ENCODE peak calls at places on chromosomes 2 and 18, in four cellular contexts. A, T, H and U are unnamed samples.

GRCh38 chr18:33470229-33470628 is 29.7 kb upstream of the CCDC178 start:
- DNase-seq in A (no peak), T (no peak), H (no peak), U (no peak)

GRCh38 chr18:46917808-46918600 is 602 bp downstream of the KATNAL2 start:
- DNase-seq in A (no peak), T (peak; percentile 39), H (no peak), U (peak; percentile 30)

GRCh38 chr2:88171966-88172365 is 1.8 kb downstream of the THNSL2 start:
- DNase-seq in A (no peak), T (no peak), H (no peak), U (no peak)

GRCh38 chr2:181317511-181317910 is 139.7 kb upstream of the ITGA4 start:
- DNase-seq in A (no peak), T (no peak), H (no peak), U (no peak)

GRCh38 chr2:34547340-34547739 is 948.2 kb upstream of the FAM98A start:
- DNase-seq in A (no peak), T (no peak), H (no peak), U (no peak)

GRCh38 chr2:101982630-101983029 is 9.1 kb upstream of the IL1R2 start:
- DNase-seq in A (no peak), T (no peak), H (no peak), U (no peak)

GRCh38 chr2:96537734-96538486 is 1.4 kb downstream of the ARID5A start:
- DNase-seq in A (no peak), T (peak; percentile 31), H (no peak), U (no peak)

GRCh38 chr2:177754476-177754873 is 318.1 kb downstream of the PDE11A start:
- DNase-seq in A (no peak), T (no peak), H (no peak), U (no peak)

GRCh38 chr2:68747918-68748317 is 13.3 kb downstream of the ARHGAP25 start:
- DNase-seq in A (no peak), T (no peak), H (no peak), U (no peak)

GRCh38 chr2:239388236-239389151 is 12.3 kb downstream of the HDAC4 start:
- DNase-seq in A (no peak), T (no peak), H (no peak), U (no peak)

GRCh38 chr2:221097568-221097915 is 474.6 kb downstream of the EPHA4 start:
- DNase-seq in A (no peak), T (no peak), H (no peak), U (no peak)

GRCh38 chr2:161414385-161415040 is 1.6 kb upstream of the TBR1 start:
- DNase-seq in A (peak; percentile 23), T (peak; percentile 29), H (no peak), U (no peak)

GRCh38 chr18:45519881-45520280 is 95.4 kb upstream of the SLC14A2 start:
- DNase-seq in A (no peak), T (no peak), H (no peak), U (no peak)

GRCh38 chr18:5543854-5544389 is at the start of gene EPB41L3:
- DNase-seq in A (no peak), T (peak; percentile 65), H (no peak), U (peak; percentile 50)

GRCh38 chr2:48398285-48399135 is 131.4 kb upstream of the STON1 start:
- DNase-seq in A (no peak), T (no peak), H (no peak), U (no peak)

GRCh38 chr2:238922435-238922834 is 74.5 kb downstream of the TWIST2 start:
- DNase-seq in A (no peak), T (no peak), H (no peak), U (no peak)

GRCh38 chr18:39604836-39605235 is 2039.2 kb upstream of the CELF4 start:
- DNase-seq in A (no peak), T (no peak), H (no peak), U (no peak)

GRCh38 chr2:228709788-228710371 is 528.4 kb upstream of the SPHKAP start:
- DNase-seq in A (no peak), T (no peak), H (no peak), U (no peak)

GRCh38 chr18:62606106-62606505 is 83.3 kb downstream of the ZCCHC2 start:
- DNase-seq in A (no peak), T (no peak), H (no peak), U (no peak)

GRCh38 chr2:192500550-192501200 is 305.9 kb upstream of the TMEFF2 start:
- DNase-seq in A (no peak), T (no peak), H (no peak), U (no peak)

GRCh38 chr2:225103737-225104141 is 61.5 kb upstream of the DOCK10 start:
- DNase-seq in A (no peak), T (no peak), H (no peak), U (no peak)

GRCh38 chr18:40469851-40470250 is 1485.2 kb upstream of the PIK3C3 start:
- DNase-seq in A (no peak), T (no peak), H (no peak), U (no peak)

GRCh38 chr2:240412211-240412830 is 23.1 kb upstream of the GPC1 start:
- DNase-seq in A (no peak), T (no peak), H (peak; percentile 24), U (no peak)

GRCh38 chr18:32083781-32084180 is 7.9 kb upstream of the RNF138 start:
- DNase-seq in A (no peak), T (no peak), H (no peak), U (no peak)

GRCh38 chr2:37344453-37345361 is at the start of gene QPCT:
- DNase-seq in A (no peak), T (peak; percentile 56), H (peak; percentile 43), U (peak; percentile 53)

GRCh38 chr2:213147550-213147949 is 3.9 kb downstream of the IKZF2 start:
- DNase-seq in A (no peak), T (no peak), H (no peak), U (no peak)

GRCh38 chr18:78898635-78899034 is 81.0 kb upstream of the SALL3 start:
- DNase-seq in A (no peak), T (no peak), H (no peak), U (no peak)

GRCh38 chr18:961644-962355 is 57.1 kb downstream of the ADCYAP1 start:
- DNase-seq in A (peak; percentile 13), T (no peak), H (no peak), U (peak; percentile 21)

GRCh38 chr2:71658771-71659170 is 205.4 kb downstream of the DYSF start:
- DNase-seq in A (no peak), T (no peak), H (no peak), U (no peak)
- H3K27me3 ChIP-seq in A (no peaks in the 10 kb centered on the region), T (no peaks in the 10 kb centered on the region), H (no peaks in the 10 kb centered on the region), U (no peaks in the 10 kb centered on the region)

GRCh38 chr2:216499641-216500218 is 1.1 kb downstream of the RPL37A start:
- DNase-seq in A (no peak), T (no peak), H (no peak), U (no peak)

GRCh38 chr2:216498418-216499413 is at the start of gene RPL37A:
- DNase-seq in A (peak; percentile 96), T (peak; percentile 94), H (peak; percentile 93), U (peak; percentile 93)

GRCh38 chr2:216497808-216498366 is 757 bp upstream of the RPL37A start:
- DNase-seq in A (no peak), T (no peak), H (no peak), U (no peak)

GRCh38 chr2:216495656-216496055 is 3.0 kb upstream of the RPL37A start:
- DNase-seq in A (no peak), T (no peak), H (no peak), U (no peak)

GRCh38 chr2:216497382-216497781 is 1.3 kb upstream of the RPL37A start:
- DNase-seq in A (no peak), T (no peak), H (no peak), U (no peak)
- H3K4me3 ChIP-seq in A (peak overlapping the region; percentile 86), T (peak overlapping the region; percentile 94), H (peak overlapping the region; percentile 81), U (peak overlapping the region; percentile 88)

DNA sequence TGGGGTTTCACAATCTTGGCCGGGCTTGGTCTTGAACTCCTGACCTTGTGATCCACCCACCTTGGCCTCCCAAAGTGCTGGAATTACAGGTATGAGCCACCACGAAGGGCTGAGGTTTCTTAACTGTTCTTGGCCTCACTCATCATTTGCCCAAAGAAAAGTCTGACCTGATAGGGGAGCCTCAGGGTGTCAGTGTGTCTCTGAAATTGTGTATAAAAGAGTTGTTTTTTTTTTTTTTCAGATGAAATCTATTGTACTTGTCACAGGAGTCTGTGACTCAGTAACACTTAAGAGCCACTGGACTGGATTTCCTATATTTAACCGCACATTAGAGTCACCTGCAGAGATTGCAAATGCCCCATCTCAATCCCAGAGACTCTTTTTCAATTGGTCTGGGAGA is 16.9 kb downstream of the PMAIP1 start:
- DNase-seq in A (no peak), T (no peak), H (no peak), U (no peak)
- H3K27ac ChIP-seq in A (no peak overlapping the region), T (no peak overlapping the region), H (no peak overlapping the region), U (no peak overlapping the region)

GRCh38 chr2:39511219-39511785 is 74.2 kb upstream of the MAP4K3 start:
- DNase-seq in A (no peak), T (no peak), H (no peak), U (no peak)
- H3K27me3 ChIP-seq in A (no peaks in the 10 kb centered on the region), T (no peaks in the 10 kb centered on the region), H (no peaks in the 10 kb centered on the region), U (no peaks in the 10 kb centered on the region)

DNA sequence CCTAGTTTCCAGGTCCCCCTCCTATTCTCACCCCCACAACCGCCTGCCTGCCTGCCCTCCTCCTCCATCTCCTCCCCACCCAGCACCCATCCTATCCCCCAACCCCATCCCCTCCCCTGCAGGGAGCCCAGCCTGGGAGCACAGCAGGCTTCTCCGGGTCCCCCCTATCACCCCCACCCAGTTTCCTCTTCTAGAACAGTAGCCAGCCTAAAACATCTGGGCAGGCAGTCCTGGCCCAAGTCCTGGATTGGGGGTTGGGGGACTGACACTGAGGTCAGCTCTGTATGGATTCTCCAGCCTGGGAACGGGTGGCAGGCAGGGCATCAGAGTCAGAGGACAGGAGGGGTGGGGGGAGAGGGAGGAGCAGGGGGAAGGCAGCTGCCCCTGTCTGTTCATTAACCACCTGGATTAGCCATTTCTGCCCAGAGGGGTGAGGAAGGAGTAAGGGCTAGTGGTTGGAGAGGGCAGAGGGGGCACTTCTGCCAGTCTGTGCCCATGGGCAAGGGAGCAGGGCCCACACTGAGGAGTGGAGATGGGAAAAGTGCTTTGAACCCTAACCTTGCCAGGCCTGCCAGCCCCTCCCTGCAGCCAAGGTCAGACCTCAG is 60.0 kb downstream of the TNS1 start:
- DNase-seq in A (peak; percentile 15), T (peak; percentile 15), H (no peak), U (no peak)
- H3K4me3 ChIP-seq in A (peak overlapping the region; percentile 86), T (peak overlapping the region; percentile 75), H (peak overlapping the region; percentile 55), U (peak overlapping the region; percentile 84)

DNA sequence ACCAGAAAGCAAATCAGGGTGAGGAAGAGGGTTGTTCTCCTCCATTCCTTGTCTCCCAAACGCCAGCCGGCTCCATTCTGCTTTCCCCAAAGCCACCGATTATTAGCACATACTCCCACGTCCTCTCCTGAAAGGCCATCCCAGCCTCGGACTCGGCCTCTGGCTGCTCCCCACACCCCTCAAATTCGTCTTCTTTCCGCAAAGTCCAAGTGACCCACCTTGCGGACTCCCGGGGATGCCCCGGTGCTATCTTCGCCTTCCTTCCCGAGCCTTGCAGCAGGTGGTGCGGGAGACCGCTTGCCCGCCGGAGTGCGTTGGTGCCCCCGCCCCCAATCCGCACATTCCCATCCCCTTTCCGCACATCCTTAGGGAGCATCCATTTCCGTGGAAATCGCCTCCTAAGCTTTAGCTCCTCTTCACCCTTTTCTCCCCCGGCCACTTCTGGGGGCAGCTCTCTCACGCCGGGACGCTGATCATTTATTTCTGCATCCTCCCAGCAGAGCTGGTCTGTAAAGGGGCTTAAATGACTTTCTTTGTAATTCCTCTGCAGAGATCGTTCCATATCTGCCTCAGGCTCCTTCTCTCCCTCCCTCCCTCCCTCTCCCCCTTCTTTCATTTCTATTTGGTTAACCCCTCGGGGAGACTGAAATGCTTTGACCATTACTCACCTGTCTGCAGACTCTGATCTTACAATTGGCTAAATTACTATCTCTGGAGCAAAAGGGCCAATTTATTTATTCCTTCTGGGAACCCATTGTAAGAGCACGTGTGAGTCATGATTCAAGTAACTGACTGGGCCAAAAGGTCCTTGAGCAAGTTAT is 1.2 kb upstream of the LYPD1 start:
- DNase-seq in A (no peak), T (no peak), H (no peak), U (no peak)
- H3K27ac ChIP-seq in A (no peak overlapping the region), T (no peak overlapping the region), H (no peak overlapping the region), U (no peak overlapping the region)